ENCODE peak calls at places on chromosomes 7 and 10, in eight cellular contexts. X is esophagus squamous epithelium, L is sigmoid colon, G is NB4, M is ovary, O is heart left ventricle, N is GM12878, K is A549. D is an unnamed sample.
A peak's percentile ranks its signal among the peaks of the same experiment; 100 is the strongest.

GRCh38 chr10:98916751-98917150 is 318.9 kb downstream of the HPSE2 start:
- DNase-seq in X (no peak), O (no peak), L (no peak), N (no peak), M (no peak), G (no peak), K (no peak), D (peak; percentile 49)

GRCh38 chr10:30056767-30057355 is 2.5 kb downstream of the JCAD start:
- DNase-seq in K (no peak), O (no peak), X (no peak), G (no peak), M (no peak), N (no peak), L (no peak), D (no peak)

GRCh38 chr10:29675984-29676383 is 41.2 kb upstream of the SVIL start:
- DNase-seq in X (no peak), G (no peak), L (no peak), K (no peak), N (no peak), O (no peak), M (no peak), D (no peak)

GRCh38 chr10:93757136-93757535 is 600 bp upstream of the LGI1 start:
- DNase-seq in L (no peak), K (no peak), G (no peak), M (no peak), X (no peak), N (no peak), O (no peak), D (no peak)

GRCh38 chr7:94904982-94905381 is 2.4 kb upstream of the PPP1R9A start:
- DNase-seq in L (no peak), N (no peak), O (no peak), M (no peak), X (no peak), K (no peak), G (no peak), D (no peak)

GRCh38 chr10:51074238-51075028 is at the start of gene PRKG1:
- DNase-seq in O (peak; percentile 87), M (peak; percentile 68), X (no peak), G (no peak), K (peak; percentile 38), N (no peak), L (peak; percentile 92), D (no peak)

GRCh38 chr7:35251606-35252310 is 2.1 kb downstream of the TBX20 start:
- DNase-seq in G (no peak), X (no peak), O (no peak), N (no peak), M (no peak), K (no peak), L (no peak), D (no peak)

GRCh38 chr10:58950618-58951017 is 225.8 kb upstream of the PHYHIPL start:
- DNase-seq in N (no peak), G (no peak), O (no peak), X (no peak), K (peak; percentile 17), M (no peak), L (no peak), D (no peak)

GRCh38 chr10:123962756-123963469 is 71.3 kb upstream of the CPXM2 start:
- DNase-seq in K (no peak), L (peak; percentile 90), M (no peak), O (no peak), X (no peak), N (no peak), G (no peak), D (no peak)

GRCh38 chr7:90988523-90988922 is 275.7 kb upstream of the FZD1 start:
- DNase-seq in G (no peak), M (no peak), K (no peak), O (no peak), X (no peak), L (no peak), N (no peak), D (no peak)

GRCh38 chr7:116293139-116293538 is 82.8 kb downstream of the TES start:
- DNase-seq in M (no peak), N (no peak), G (no peak), K (no peak), L (no peak), X (no peak), O (no peak), D (no peak)

GRCh38 chr7:98283127-98283886 is 1.8 kb downstream of the BRI3 start:
- DNase-seq in K (no peak), M (no peak), O (peak; percentile 64), G (peak; percentile 85), N (no peak), L (peak; percentile 77), X (no peak), D (peak; percentile 35)

GRCh38 chr10:43338117-43338516 is 33.3 kb upstream of the FXYD4 start:
- DNase-seq in N (no peak), L (no peak), X (no peak), G (no peak), M (no peak), K (no peak), O (no peak), D (no peak)

GRCh38 chr10:79377557-79378382 is 30.5 kb downstream of the PPIF start:
- DNase-seq in G (peak; percentile 1), K (no peak), L (peak; percentile 55), N (no peak), X (no peak), M (no peak), O (no peak), D (no peak)

GRCh38 chr10:105989995-105990394 is 1174.5 kb downstream of the SORCS1 start:
- DNase-seq in X (no peak), L (no peak), O (no peak), N (no peak), M (no peak), K (no peak), G (no peak), D (no peak)

GRCh38 chr7:46349490-46349889 is 428.4 kb upstream of the IGFBP3 start:
- DNase-seq in K (no peak), X (no peak), M (no peak), L (no peak), O (no peak), G (no peak), N (no peak), D (no peak)

GRCh38 chr10:51113007-51113406 is 38.7 kb downstream of the PRKG1 start:
- DNase-seq in M (no peak), K (no peak), N (no peak), L (no peak), X (no peak), G (no peak), O (no peak), D (no peak)

GRCh38 chr7:29562307-29562706 is 1.3 kb upstream of the PRR15 start:
- DNase-seq in M (no peak), O (no peak), X (no peak), G (peak; percentile 15), N (no peak), K (no peak), L (no peak), D (no peak)

GRCh38 chr7:54712777-54713176 is 46.2 kb downstream of the SEC61G start:
- DNase-seq in L (no peak), X (no peak), K (no peak), M (no peak), G (peak; percentile 51), O (no peak), N (no peak), D (no peak)

DNA sequence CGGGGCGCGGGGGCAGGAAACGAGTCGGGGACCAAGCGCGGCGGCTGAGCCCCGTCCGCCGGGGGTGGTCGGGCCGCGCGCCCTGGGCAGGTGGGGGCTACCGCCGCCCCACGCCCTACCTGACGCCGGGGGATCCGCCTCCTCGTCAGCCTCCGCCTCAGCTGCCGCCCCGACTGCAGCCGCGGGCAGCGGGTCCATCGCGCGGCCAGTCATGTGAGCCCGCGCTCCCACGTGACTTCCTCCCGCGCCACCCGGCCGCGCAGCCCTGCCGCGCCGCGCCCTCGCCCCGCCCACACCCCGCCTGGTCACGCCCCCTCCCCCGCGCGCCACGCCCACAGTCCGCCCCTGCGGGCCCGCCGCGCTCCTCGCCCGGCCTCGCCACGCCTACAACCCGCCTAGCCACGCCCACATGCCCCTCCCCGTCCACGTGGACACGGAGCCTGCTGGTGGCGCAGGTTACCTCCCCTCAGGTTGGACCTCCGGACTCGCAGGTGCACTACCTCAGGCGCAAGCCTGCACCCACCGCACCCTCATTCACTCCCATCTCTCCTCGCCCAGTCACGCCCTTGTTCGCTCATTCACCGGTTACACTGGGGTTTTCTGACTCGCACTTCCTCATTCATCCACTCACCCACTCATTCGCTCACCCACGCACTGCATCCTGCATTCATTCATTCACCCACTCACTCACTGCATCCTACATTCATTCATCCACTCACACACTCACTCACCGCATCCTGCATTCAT is at the start of gene SNX8:
- DNase-seq in M (peak; percentile 88), O (peak; percentile 89), G (peak; percentile 89), N (no peak), K (peak; percentile 96), L (peak; percentile 93), X (peak; percentile 63), D (peak; percentile 93)
- TF ChIP-seq POLR2A in M (no peak), O (no peak), G (peak; percentile 61), N (peak; percentile 88), K (peak; percentile 69), L (no peak), X (no peak), D (peak; percentile 51)

GRCh38 chr10:125161570-125162139 is 1.3 kb upstream of the CTBP2 start:
- DNase-seq in L (no peak), N (no peak), M (no peak), X (no peak), O (no peak), G (no peak), K (no peak), D (no peak)
- TF ChIP-seq POLR2A in L (no peak), N (no peak), M (no peak), X (no peak), O (no peak), G (no peak), K (peak; percentile 51), D (no peak)

GRCh38 chr7:87199700-87200450 is 19.7 kb downstream of the TMEM243 start:
- DNase-seq in N (no peak), M (no peak), K (no peak), X (no peak), G (no peak), L (no peak), O (no peak), D (no peak)
- TF ChIP-seq POLR2A in N (peak; percentile 52), M (no peak), K (no peak), X (no peak), G (no peak), L (no peak), O (no peak), D (no peak)

GRCh38 chr10:103197177-103197576 is 4.1 kb upstream of the NT5C2 start:
- DNase-seq in L (peak; percentile 65), G (peak; percentile 92), N (no peak), K (peak; percentile 73), O (peak; percentile 74), M (peak; percentile 18), X (no peak), D (peak; percentile 94)

GRCh38 chr10:103193820-103194529 is 903 bp upstream of the NT5C2 start:
- DNase-seq in X (no peak), G (peak; percentile 63), K (no peak), M (peak; percentile 19), N (peak; percentile 44), L (no peak), O (no peak), D (peak; percentile 86)

GRCh38 chr10:103192089-103192450 is 1.0 kb downstream of the NT5C2 start:
- DNase-seq in N (no peak), L (no peak), G (no peak), O (no peak), X (no peak), K (no peak), M (no peak), D (peak; percentile 59)

GRCh38 chr10:103192451-103193106 is 493 bp downstream of the NT5C2 start:
- DNase-seq in N (no peak), X (no peak), O (peak; percentile 89), M (peak; percentile 71), G (peak; percentile 97), L (peak; percentile 91), K (peak; percentile 37), D (peak; percentile 86)

GRCh38 chr10:103193107-103193819 is at the start of gene NT5C2:
- DNase-seq in M (peak; percentile 75), K (peak; percentile 46), L (peak; percentile 86), X (no peak), G (peak; percentile 89), N (no peak), O (peak; percentile 86), D (peak; percentile 86)
- TF ChIP-seq POLR2A in M (no peak), K (peak; percentile 67), L (no peak), X (no peak), G (peak; percentile 57), N (peak; percentile 12), O (no peak), D (no peak)

D was measured in erythroblast.